ENCODE peak calls at places on chromosomes 3 and 15, in seven cellular contexts. V is SIG-M5, T is T-helper 1 cell, B is GDM1, O is Right ventricle myocardium superior, Q is GM04503, H is skeletal muscle cell. N is an unnamed sample.

GRCh38 chr3:17238029-17238428 is 353.3 kb downstream of the PLCL2 start:
- DNase-seq in O (no peak), B (no peak), Q (no peak), T (no peak), H (peak; percentile 18), V (no peak), N (no peak)

GRCh38 chr3:197499427-197499826 is 56.3 kb downstream of the BDH1 start:
- DNase-seq in H (no peak), B (no peak), O (no peak), V (no peak), Q (no peak), T (no peak), N (no peak)

GRCh38 chr15:57751177-57751800 is 44.8 kb downstream of the POLR2M start:
- DNase-seq in Q (no peak), O (no peak), V (no peak), H (no peak), B (no peak), T (no peak), N (no peak)

GRCh38 chr3:124217542-124217941 is 225.6 kb upstream of the ROPN1 start:
- DNase-seq in B (peak; percentile 2), O (no peak), H (peak; percentile 42), Q (peak; percentile 17), V (no peak), T (no peak), N (no peak)

GRCh38 chr15:91055548-91056331 is 33.3 kb upstream of the VPS33B start:
- DNase-seq in H (peak; percentile 14), V (no peak), T (no peak), B (peak; percentile 42), Q (peak; percentile 16), O (no peak), N (no peak)

GRCh38 chr15:40100947-40101905 is 7.5 kb downstream of the BMF start:
- DNase-seq in T (no peak), B (no peak), Q (no peak), H (no peak), V (no peak), O (no peak), N (no peak)

GRCh38 chr3:195102609-195103467 is 168.1 kb downstream of the XXYLT1 start:
- DNase-seq in V (no peak), B (no peak), O (peak; percentile 33), T (no peak), Q (peak; percentile 88), H (peak; percentile 86), N (no peak)

GRCh38 chr3:56468184-56469106 is at the start of gene ERC2:
- DNase-seq in H (no peak), Q (no peak), O (peak; percentile 49), T (no peak), V (no peak), B (no peak), N (peak; percentile 30)

GRCh38 chr3:138348950-138349739 is 766 bp downstream of the MRAS start:
- DNase-seq in V (no peak), Q (no peak), T (no peak), O (no peak), B (no peak), H (no peak), N (peak; percentile 61)

GRCh38 chr15:24948495-24948894 is 6.3 kb upstream of the SNRPN start:
- DNase-seq in B (no peak), O (no peak), Q (no peak), H (no peak), T (no peak), V (no peak), N (no peak)

GRCh38 chr15:31887246-31887645 is 143.1 kb upstream of the CHRNA7 start:
- DNase-seq in H (no peak), B (no peak), T (no peak), O (no peak), V (no peak), Q (no peak), N (no peak)

GRCh38 chr15:80953001-80953952 is 36.3 kb downstream of the MESD start:
- DNase-seq in V (no peak), O (no peak), Q (no peak), T (no peak), H (no peak), B (no peak), N (no peak)

GRCh38 chr15:32152574-32152973 is 122.3 kb downstream of the CHRNA7 start:
- DNase-seq in B (no peak), V (no peak), O (no peak), H (no peak), T (no peak), Q (no peak), N (no peak)

GRCh38 chr3:71050133-71050520 is 533.4 kb downstream of the FOXP1 start:
- DNase-seq in V (no peak), O (no peak), T (no peak), B (no peak), Q (no peak), H (no peak), N (no peak)

GRCh38 chr3:196193037-196193737 is 18.0 kb downstream of the ZDHHC19 start:
- DNase-seq in O (no peak), H (no peak), Q (no peak), T (no peak), V (no peak), B (no peak), N (peak; percentile 14)

GRCh38 chr3:43525376-43525775 is 96.4 kb downstream of the ANO10 start:
- DNase-seq in O (no peak), V (no peak), B (no peak), H (no peak), Q (no peak), T (no peak), N (no peak)

GRCh38 chr3:129323651-129324294 is 45.1 kb downstream of the HMCES start:
- DNase-seq in T (no peak), Q (no peak), O (no peak), B (no peak), H (no peak), V (no peak), N (no peak)

GRCh38 chr3:71530903-71531535 is 52.5 kb downstream of the FOXP1 start:
- DNase-seq in Q (no peak), O (no peak), H (no peak), B (no peak), V (no peak), T (no peak), N (no peak)

GRCh38 chr3:107265526-107265925 is 111.7 kb upstream of the CCDC54 start:
- DNase-seq in O (no peak), Q (no peak), T (no peak), V (no peak), B (no peak), H (no peak), N (no peak)

GRCh38 chr3:3853584-3853983 is 54.4 kb downstream of the LRRN1 start:
- DNase-seq in O (no peak), Q (no peak), V (no peak), T (no peak), B (no peak), H (no peak), N (no peak)

GRCh38 chr3:135491478-135491877 is 474.1 kb upstream of the PPP2R3A start:
- DNase-seq in H (no peak), B (no peak), O (no peak), Q (no peak), T (no peak), V (no peak), N (no peak)

GRCh38 chr15:44296625-44297524 is 8.4 kb downstream of the GOLM2 start:
- DNase-seq in Q (no peak), V (peak; percentile 71), H (peak; percentile 30), T (no peak), O (no peak), B (peak; percentile 61), N (no peak)

GRCh38 chr3:27326211-27326948 is 42.8 kb downstream of the NEK10 start:
- DNase-seq in B (no peak), V (no peak), H (peak; percentile 90), T (no peak), O (no peak), Q (peak; percentile 90), N (peak; percentile 56)

GRCh38 chr15:69161878-69162213 is 1.4 kb downstream of the GLCE start:
- DNase-seq in V (no peak), T (no peak), H (no peak), Q (no peak), O (no peak), B (no peak), N (no peak)

GRCh38 chr3:136893848-136894443 is 31.9 kb downstream of the NCK1 start:
- DNase-seq in B (no peak), H (peak; percentile 4), O (no peak), T (no peak), V (no peak), Q (peak; percentile 46), N (no peak)

GRCh38 chr15:69798481-69799315 is 299.0 kb downstream of the TLE3 start:
- DNase-seq in H (no peak), B (no peak), O (no peak), T (no peak), V (no peak), Q (no peak), N (no peak)

GRCh38 chr3:187919018-187919417 is 173.8 kb upstream of the BCL6 start:
- DNase-seq in B (peak; percentile 57), Q (no peak), T (peak; percentile 16), H (no peak), O (no peak), V (no peak), N (no peak)

GRCh38 chr3:4222574-4222973 is 80.6 kb upstream of the SETMAR start:
- DNase-seq in O (no peak), V (no peak), Q (no peak), T (no peak), H (no peak), B (no peak), N (no peak)

GRCh38 chr3:129051776-129052400 is 8.7 kb upstream of the GP9 start:
- DNase-seq in H (no peak), B (no peak), T (no peak), Q (no peak), O (peak; percentile 76), V (no peak), N (peak; percentile 64)

GRCh38 chr15:41435037-41435786 is 18.3 kb downstream of the RTF1 start:
- DNase-seq in B (no peak), Q (no peak), V (no peak), O (no peak), T (no peak), H (no peak), N (no peak)

GRCh38 chr3:8420613-8421012 is 81.0 kb upstream of the LMCD1 start:
- DNase-seq in Q (no peak), H (no peak), O (no peak), V (no peak), B (no peak), T (no peak), N (no peak)

GRCh38 chr3:149258298-149258697 is 36.7 kb upstream of the CP start:
- DNase-seq in T (no peak), Q (no peak), H (no peak), B (no peak), O (peak; percentile 58), V (no peak), N (no peak)

GRCh38 chr15:87155771-87156170 is 1076.1 kb downstream of the AGBL1 start:
- DNase-seq in O (no peak), Q (no peak), H (no peak), B (no peak), T (no peak), V (no peak), N (no peak)

GRCh38 chr3:186220886-186221285 is 112.0 kb upstream of the ETV5 start:
- DNase-seq in T (no peak), O (no peak), Q (no peak), B (no peak), V (no peak), H (no peak), N (peak; percentile 83)

GRCh38 chr3:105368575-105369500 is 2.1 kb downstream of the ALCAM start:
- DNase-seq in H (no peak), V (peak; percentile 55), B (peak; percentile 33), O (peak; percentile 46), T (peak; percentile 55), Q (no peak), N (peak; percentile 21)

GRCh38 chr3:42853739-42854302 is 21.9 kb downstream of the CYP8B1 start:
- DNase-seq in Q (no peak), V (no peak), O (no peak), H (no peak), B (no peak), T (no peak), N (no peak)

GRCh38 chr3:194632211-194632982 is 822 bp downstream of the TMEM44 start:
- DNase-seq in O (peak; percentile 57), V (no peak), H (peak; percentile 23), B (no peak), Q (no peak), T (no peak), N (no peak)

GRCh38 chr3:171283248-171284222 is 176.7 kb downstream of the TNIK start:
- DNase-seq in V (no peak), H (no peak), Q (no peak), B (no peak), O (peak; percentile 50), T (no peak), N (no peak)

N was measured in psoas muscle.